ENCODE peak calls at places on chromosome 11, in seven cellular contexts. S, P, R, E, L, I and N are unnamed samples.

GRCh38 chr11:76380161-76380976 is 563 bp downstream of the THAP12 start:
- DNase-seq in E (peak; percentile 10), L (peak; percentile 13), S (peak; percentile 31), P (no peak), I (peak; percentile 29), R (peak; percentile 50), N (no peak)

GRCh38 chr11:131043251-131043650 is 127.0 kb upstream of the SNX19 start:
- DNase-seq in L (no peak), I (no peak), R (no peak), E (no peak), S (no peak), P (no peak), N (no peak)

GRCh38 chr11:5380740-5381342 is 2.8 kb upstream of the OR51M1 start:
- DNase-seq in E (peak; percentile 82), S (no peak), P (no peak), R (peak; percentile 48), I (peak; percentile 68), L (peak; percentile 86), N (peak; percentile 55)

GRCh38 chr11:11010624-11011127 is 152.8 kb upstream of the ZBED5 start:
- DNase-seq in I (peak; percentile 46), E (peak; percentile 25), S (no peak), L (peak; percentile 81), R (peak; percentile 34), P (no peak), N (no peak)

GRCh38 chr11:60902625-60903024 is 3.8 kb downstream of the PRPF19 start:
- DNase-seq in L (no peak), R (no peak), I (no peak), P (no peak), S (no peak), E (no peak), N (no peak)

GRCh38 chr11:122791836-122792235 is 46.5 kb upstream of the CRTAM start:
- DNase-seq in S (no peak), I (peak; percentile 62), R (no peak), P (no peak), E (peak; percentile 72), L (no peak), N (peak; percentile 30)

GRCh38 chr11:86743223-86744118 is 56.9 kb upstream of the PRSS23 start:
- DNase-seq in R (peak; percentile 27), P (no peak), S (no peak), I (peak; percentile 97), L (peak; percentile 53), E (peak; percentile 93), N (peak; percentile 91)

GRCh38 chr11:130209944-130210854 is 50.6 kb downstream of the ST14 start:
- DNase-seq in R (peak; percentile 17), E (no peak), L (no peak), P (no peak), I (no peak), S (no peak), N (no peak)

GRCh38 chr11:92340839-92341238 is 116.2 kb downstream of the FAT3 start:
- DNase-seq in P (no peak), R (peak; percentile 22), S (no peak), L (peak; percentile 77), E (peak; percentile 2), I (peak; percentile 50), N (no peak)

GRCh38 chr11:13680501-13681264 is 12.2 kb downstream of the FAR1 start:
- DNase-seq in P (no peak), S (no peak), R (no peak), L (no peak), E (peak; percentile 32), I (no peak), N (no peak)

GRCh38 chr11:86244063-86244521 is 461 bp upstream of the EED start:
- DNase-seq in L (peak; percentile 94), E (no peak), P (no peak), S (peak; percentile 82), R (peak; percentile 89), I (peak; percentile 89), N (peak; percentile 67)

GRCh38 chr11:42552786-42553185 is 759.0 kb upstream of the API5 start:
- DNase-seq in R (no peak), L (no peak), S (no peak), I (no peak), E (peak; percentile 14), P (no peak), N (no peak)

GRCh38 chr11:12629601-12630313 is 44.5 kb upstream of the TEAD1 start:
- DNase-seq in S (no peak), I (peak; percentile 46), P (no peak), R (no peak), L (no peak), E (peak; percentile 58), N (no peak)

GRCh38 chr11:11966354-11966741 is 42.1 kb downstream of the DKK3 start:
- DNase-seq in R (no peak), E (no peak), L (no peak), S (no peak), P (no peak), I (no peak), N (no peak)

GRCh38 chr11:12802418-12803085 is 128.3 kb downstream of the TEAD1 start:
- DNase-seq in P (no peak), I (peak; percentile 99), S (no peak), E (peak; percentile 81), R (peak; percentile 89), L (peak; percentile 78), N (no peak)

GRCh38 chr11:68169442-68169841 is 43.7 kb downstream of the KMT5B start:
- DNase-seq in E (no peak), P (no peak), L (no peak), S (no peak), I (no peak), R (no peak), N (no peak)

GRCh38 chr11:7571640-7572000 is 57.8 kb downstream of the PPFIBP2 start:
- DNase-seq in P (no peak), I (peak; percentile 73), L (peak; percentile 92), S (no peak), R (peak; percentile 88), E (peak; percentile 79), N (peak; percentile 46)

GRCh38 chr11:7572001-7572712 is 58.4 kb downstream of the PPFIBP2 start:
- DNase-seq in P (no peak), R (no peak), S (no peak), E (no peak), L (peak; percentile 75), I (no peak), N (no peak)

GRCh38 chr11:7573558-7574296 is 59.9 kb downstream of the PPFIBP2 start:
- DNase-seq in R (peak; percentile 86), E (no peak), I (no peak), P (no peak), L (peak; percentile 98), S (no peak), N (no peak)

GRCh38 chr11:7574491-7575129 is 60.8 kb downstream of the PPFIBP2 start:
- DNase-seq in L (peak; percentile 79), P (no peak), R (no peak), I (no peak), S (no peak), E (peak; percentile 60), N (no peak)

GRCh38 chr11:7573193-7573557 is 59.4 kb downstream of the PPFIBP2 start:
- DNase-seq in I (no peak), R (no peak), S (no peak), L (no peak), P (no peak), E (peak; percentile 31), N (no peak)
- H3K4me3 ChIP-seq in I (no peak overlapping the region), R (no peak overlapping the region), S (no peak overlapping the region), L (no peak overlapping the region), P (no peak overlapping the region), E (no peak overlapping the region), N (no peak overlapping the region)

DNA sequence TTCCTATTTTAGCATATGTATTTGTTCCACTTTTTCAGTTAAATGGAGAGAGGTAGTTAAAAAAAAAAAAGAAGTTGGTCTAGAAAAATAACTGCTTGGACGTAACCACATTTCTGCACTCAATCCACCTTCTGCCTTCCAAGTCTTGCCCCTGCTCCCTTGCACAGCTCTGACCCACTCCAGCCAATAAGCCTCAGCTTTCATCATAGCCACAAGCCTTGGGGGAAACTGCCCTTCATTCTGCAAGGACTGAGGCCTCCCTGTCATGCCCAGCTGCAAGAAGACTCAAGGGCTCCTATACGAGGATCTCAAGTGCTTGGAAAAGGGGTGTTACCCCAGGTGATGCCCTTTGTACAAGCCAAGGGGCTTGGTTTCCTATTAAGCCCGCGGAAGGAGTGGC is 36.0 kb upstream of the OAF start:
- DNase-seq in L (no peak), E (no peak), S (no peak), I (no peak), R (no peak), P (no peak), N (no peak)
- H3K4me3 ChIP-seq in L (no peak overlapping the region), E (no peak overlapping the region), S (no peak overlapping the region), I (no peak overlapping the region), R (no peak overlapping the region), P (no peak overlapping the region), N (no peak overlapping the region)

GRCh38 chr11:23494981-23495380 is 634.7 kb upstream of the CCDC179 start:
- DNase-seq in S (no peak), R (no peak), P (no peak), L (no peak), E (no peak), I (no peak), N (no peak)
- H3K4me3 ChIP-seq in S (no peak overlapping the region), R (no peak overlapping the region), P (no peak overlapping the region), L (no peak overlapping the region), E (no peak overlapping the region), I (no peak overlapping the region), N (no peak overlapping the region)

DNA sequence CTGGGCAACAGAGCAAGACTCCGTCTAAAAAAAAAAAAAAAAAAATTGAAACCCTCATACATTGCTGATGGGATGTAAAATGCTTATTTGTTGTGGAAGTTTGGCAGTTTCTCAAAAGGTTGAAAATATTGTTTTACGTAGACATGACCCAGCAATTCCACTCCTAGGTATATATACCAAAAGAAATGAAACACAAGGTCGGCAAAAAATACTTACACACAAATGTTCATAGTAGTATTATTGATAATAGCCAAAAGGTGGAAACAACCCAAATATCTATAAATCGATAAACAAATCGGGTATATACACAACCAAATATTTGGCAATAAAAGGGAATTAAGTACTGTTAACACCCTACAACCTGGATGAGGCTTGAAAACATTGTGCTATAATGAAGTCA is 5.1 kb upstream of the ZNF143 start:
- DNase-seq in L (no peak), S (no peak), I (no peak), R (no peak), P (no peak), E (no peak), N (no peak)
- H3K4me3 ChIP-seq in L (no peak overlapping the region), S (no peak overlapping the region), I (no peak overlapping the region), R (no peak overlapping the region), P (no peak overlapping the region), E (no peak overlapping the region), N (no peak overlapping the region)